ENCODE peak calls at places on chromosomes 6 and 20, in nine cellular contexts. T, R, L, H, C, D, U, Y and B are unnamed samples.
A peak's percentile ranks its signal among the peaks of the same experiment; 100 is the strongest.

GRCh38 chr6:134299236-134299635 is 18.7 kb downstream of the SGK1 start:
- DNase-seq in L (peak; percentile 84), R (peak; percentile 40), C (peak; percentile 82), U (peak; percentile 58), Y (no peak), H (no peak), D (no peak), T (peak; percentile 90), B (no peak)

GRCh38 chr20:47357296-47358051 is 975 bp upstream of the ZMYND8 start:
- DNase-seq in R (peak; percentile 93), U (peak; percentile 96), C (peak; percentile 90), D (peak; percentile 74), L (peak; percentile 94), T (peak; percentile 94), Y (peak; percentile 92), H (peak; percentile 88), B (peak; percentile 91)

GRCh38 chr20:36105731-36106226 is 48.8 kb upstream of the EPB41L1 start:
- DNase-seq in R (no peak), H (no peak), C (no peak), U (peak; percentile 88), Y (no peak), T (no peak), D (no peak), L (no peak), B (no peak)

GRCh38 chr20:7214081-7214740 is 446.7 kb downstream of the BMP2 start:
- DNase-seq in H (no peak), U (no peak), D (no peak), T (no peak), Y (peak; percentile 50), R (no peak), L (no peak), C (no peak), B (no peak)

GRCh38 chr20:15618912-15619311 is 954.3 kb downstream of the KIF16B start:
- DNase-seq in U (no peak), T (no peak), L (no peak), H (no peak), C (no peak), D (no peak), Y (no peak), R (no peak), B (no peak)

GRCh38 chr6:138157986-138158638 is 3.6 kb upstream of the ARFGEF3 start:
- DNase-seq in R (peak; percentile 34), L (no peak), C (peak; percentile 16), Y (no peak), D (no peak), T (peak; percentile 7), H (no peak), U (no peak), B (no peak)

GRCh38 chr6:9126845-9127560 is 691.7 kb upstream of the SLC35B3 start:
- DNase-seq in U (no peak), H (no peak), R (peak; percentile 14), T (peak; percentile 69), C (peak; percentile 55), Y (no peak), L (peak; percentile 99), D (no peak), B (no peak)

GRCh38 chr6:52155791-52156576 is 30.2 kb upstream of the IL17A start:
- DNase-seq in R (no peak), D (no peak), C (no peak), L (no peak), Y (peak; percentile 63), H (no peak), T (no peak), U (no peak), B (no peak)

GRCh38 chr6:13336553-13336952 is 8.2 kb upstream of the TBC1D7 start:
- DNase-seq in H (peak; percentile 87), L (peak; percentile 84), U (peak; percentile 69), C (peak; percentile 61), R (peak; percentile 86), Y (peak; percentile 87), T (peak; percentile 95), D (peak; percentile 84), B (peak; percentile 92)

GRCh38 chr6:16725145-16725864 is 36.0 kb downstream of the ATXN1 start:
- DNase-seq in H (no peak), D (no peak), U (no peak), R (peak; percentile 39), Y (no peak), C (no peak), L (peak; percentile 88), T (peak; percentile 82), B (no peak)

GRCh38 chr6:154543638-154544037 is 33.2 kb upstream of the CNKSR3 start:
- DNase-seq in L (peak; percentile 48), R (no peak), U (no peak), D (no peak), T (peak; percentile 11), Y (no peak), H (no peak), C (no peak), B (no peak)

GRCh38 chr6:112296122-112296521 is 41.8 kb upstream of the LAMA4 start:
- DNase-seq in U (no peak), R (peak; percentile 16), C (peak; percentile 84), T (peak; percentile 46), D (no peak), Y (peak; percentile 68), H (no peak), L (peak; percentile 67), B (no peak)

GRCh38 chr6:84773431-84774173 is 9.2 kb upstream of the TBX18 start:
- DNase-seq in H (no peak), C (peak; percentile 56), D (peak; percentile 13), R (peak; percentile 55), Y (peak; percentile 63), T (peak; percentile 67), L (no peak), U (no peak), B (no peak)

GRCh38 chr6:105137388-105137787 is 42.4 kb downstream of the POPDC3 start:
- DNase-seq in L (no peak), D (peak; percentile 23), U (no peak), T (peak; percentile 30), R (peak; percentile 7), H (no peak), C (no peak), Y (no peak), B (no peak)

GRCh38 chr6:11987390-11987789 is 24.7 kb upstream of the HIVEP1 start:
- DNase-seq in Y (no peak), R (no peak), U (no peak), L (no peak), H (no peak), C (no peak), D (no peak), T (no peak), B (no peak)

GRCh38 chr6:95518630-95519227 is 58.6 kb upstream of the MANEA start:
- DNase-seq in L (no peak), R (no peak), U (no peak), Y (no peak), D (no peak), T (no peak), H (no peak), C (no peak), B (no peak)

GRCh38 chr6:156948807-156949206 is 171.6 kb downstream of the ARID1B start:
- DNase-seq in R (peak; percentile 35), C (peak; percentile 82), D (no peak), L (peak; percentile 97), U (no peak), T (peak; percentile 65), H (no peak), Y (no peak), B (no peak)

GRCh38 chr6:37485259-37485658 is 14.4 kb downstream of the CCDC167 start:
- DNase-seq in T (no peak), R (no peak), U (no peak), C (no peak), L (no peak), H (no peak), Y (peak; percentile 56), D (no peak), B (no peak)
- TF ChIP-seq CTCF in T (peak; percentile 6), R (peak; percentile 6), U (no peak), C (peak; percentile 53), L (no peak), H (no peak), Y (peak; percentile 52), D (no peak), B (peak; percentile 14)

DNA sequence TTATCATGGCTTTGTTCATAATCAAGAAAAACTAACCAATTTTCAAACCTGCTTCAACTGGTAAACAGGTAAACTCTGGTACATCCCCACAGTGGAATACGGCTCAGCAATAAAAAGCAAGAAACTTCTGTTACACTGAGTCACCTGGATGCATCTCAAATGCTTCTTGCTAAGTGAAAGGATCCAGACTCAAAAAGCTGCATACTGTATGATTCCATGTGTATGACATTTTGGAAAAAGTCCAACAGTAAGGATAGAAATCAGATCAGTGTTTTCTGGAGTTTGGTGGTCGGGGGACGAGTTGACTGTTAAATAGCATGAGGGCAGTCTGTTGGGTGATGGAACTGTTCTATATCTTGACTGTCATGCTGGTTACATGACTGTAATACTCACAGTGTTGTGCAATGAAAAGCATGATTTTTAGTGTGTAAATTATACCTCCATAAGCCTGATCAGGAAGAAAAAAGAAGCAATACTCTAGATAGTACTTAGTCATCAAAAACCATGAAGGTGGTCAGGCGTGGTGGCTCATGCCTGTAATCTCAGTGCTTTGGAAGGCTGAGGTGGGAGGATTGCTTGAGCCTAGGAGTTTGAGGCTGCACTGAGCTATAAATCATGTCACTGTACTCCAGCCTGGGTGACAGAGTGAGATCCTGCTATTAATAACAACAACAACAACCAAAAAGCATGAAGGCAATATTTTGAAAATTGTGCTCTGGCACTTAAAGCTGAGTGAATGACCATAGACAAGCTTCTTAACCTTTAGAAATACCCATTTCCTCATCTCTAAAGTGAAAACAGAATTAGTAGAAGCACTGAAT is 30.6 kb upstream of the SASH1 start:
- DNase-seq in C (no peak), T (no peak), L (peak; percentile 42), H (no peak), U (no peak), Y (no peak), R (no peak), D (no peak), B (no peak)
- TF ChIP-seq CTCF in C (no peak), T (no peak), L (no peak), H (no peak), U (no peak), Y (no peak), R (no peak), D (no peak), B (no peak)

DNA sequence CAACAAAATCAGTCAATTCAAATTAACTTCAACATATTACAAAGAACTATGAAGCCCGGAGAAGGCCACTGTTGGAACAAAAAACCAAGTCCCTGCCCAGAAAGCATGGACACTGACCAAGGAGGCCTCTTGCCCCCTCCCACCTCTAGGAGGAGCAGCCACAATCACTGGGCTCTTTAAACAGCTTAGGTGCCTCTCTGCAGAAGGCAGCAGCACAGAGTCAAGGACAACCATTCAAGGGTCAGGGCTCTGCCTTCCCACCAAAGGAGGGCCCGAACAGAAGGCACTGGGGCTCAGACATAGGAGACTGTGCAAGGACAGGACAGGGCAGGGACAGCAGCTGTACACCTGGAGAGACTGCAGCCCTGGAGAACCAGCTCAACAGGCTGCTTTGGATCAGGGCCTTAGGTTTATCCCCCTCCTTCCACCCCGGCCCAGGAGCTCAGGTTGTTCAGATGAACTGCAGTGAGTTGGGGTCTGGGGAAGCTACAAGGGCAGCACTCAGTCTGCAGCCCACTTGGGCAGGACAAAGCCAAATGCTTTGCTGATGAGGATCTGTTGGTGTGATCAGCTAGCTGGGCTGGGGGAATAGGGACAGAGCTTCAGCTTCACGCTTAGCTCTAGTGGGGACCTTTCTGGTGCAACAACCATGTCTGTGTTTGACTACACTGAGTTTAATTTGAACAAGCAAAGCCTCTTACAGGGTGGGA is 17.8 kb downstream of the TOMM34 start:
- DNase-seq in H (no peak), T (no peak), U (no peak), Y (no peak), C (no peak), L (no peak), D (no peak), R (no peak), B (no peak)
- TF ChIP-seq CTCF in H (no peak), T (no peak), U (no peak), Y (peak; percentile 44), C (peak; percentile 25), L (no peak), D (no peak), R (no peak), B (no peak)

GRCh38 chr20:34402461-34402860 is 39.4 kb downstream of the ITCH start:
- DNase-seq in L (no peak), U (no peak), R (no peak), H (no peak), Y (no peak), C (no peak), D (no peak), T (peak; percentile 16), B (no peak)
- TF ChIP-seq CTCF in L (no peak), U (no peak), R (no peak), H (no peak), Y (no peak), C (no peak), D (no peak), T (no peak), B (no peak)